ENCODE peak calls at places on chromosomes 5 and 9, in ten cellular contexts. K, U, P, E, V, A, Y, I, C and W are unnamed samples. For H3K4me1 and H3K9me3, the result is how much of the 10 kb centered on the place peaks cover.

GRCh38 chr5:103120607-103121200 is 603 bp downstream of the PPIP5K2 start:
- DNase-seq in U (no peak), I (no peak), K (no peak), A (peak), Y (peak), P (no peak), V (no peak), C (no peak), E (no peak), W (peak)

GRCh38 chr5:55316842-55317241 is 9.1 kb downstream of the MTREX start:
- DNase-seq in P (no peak), A (no peak), I (no peak), Y (no peak), E (no peak), U (no peak), K (no peak), V (no peak), C (no peak), W (no peak)

GRCh38 chr5:73534001-73534547 is 31.4 kb downstream of the ANKRA2 start:
- DNase-seq in V (no peak), E (no peak), I (no peak), A (peak), Y (peak), U (no peak), P (no peak), K (no peak), C (no peak), W (no peak)

GRCh38 chr9:9275656-9276055 is 1337.1 kb downstream of the PTPRD start:
- DNase-seq in Y (no peak), I (no peak), U (no peak), P (no peak), K (no peak), A (no peak), V (no peak), E (no peak), C (no peak), W (no peak)

GRCh38 chr9:13111778-13112177 is 167.7 kb downstream of the MPDZ start:
- DNase-seq in Y (peak), U (no peak), P (no peak), A (no peak), K (no peak), I (no peak), V (no peak), C (no peak), E (no peak), W (no peak)

GRCh38 chr5:110769282-110769681 is 30.5 kb downstream of the SLC25A46 start:
- DNase-seq in P (no peak), E (no peak), K (no peak), V (no peak), A (peak), I (no peak), C (no peak), Y (peak), U (no peak), W (no peak)

GRCh38 chr9:123637596-123637939 is 281.6 kb downstream of the CRB2 start:
- DNase-seq in A (peak), E (no peak), C (no peak), V (no peak), K (no peak), P (no peak), U (no peak), Y (no peak), I (no peak), W (no peak)

GRCh38 chr9:108956098-108956533 is 21.9 kb downstream of the ABITRAM start:
- DNase-seq in P (no peak), E (no peak), K (no peak), A (no peak), V (no peak), Y (no peak), U (no peak), I (no peak), C (no peak), W (no peak)

GRCh38 chr5:134227259-134227658 is 1.4 kb upstream of the PPP2CA start:
- DNase-seq in U (no peak), C (no peak), P (no peak), V (no peak), K (peak), E (no peak), I (no peak), Y (peak), A (peak), W (peak)

GRCh38 chr9:100670719-100671118 is 92.8 kb downstream of the CAVIN4 start:
- DNase-seq in V (no peak), P (no peak), C (no peak), Y (no peak), K (no peak), E (no peak), I (no peak), A (no peak), U (no peak), W (no peak)

GRCh38 chr5:131361677-131362315 is 97.9 kb downstream of the CDC42SE2 start:
- DNase-seq in U (no peak), K (no peak), I (no peak), C (no peak), Y (no peak), A (no peak), V (no peak), P (no peak), E (no peak), W (no peak)
- H3K4me1 ChIP-seq in U (under half), K (half or more), I (under half), C (under half), Y (under half), A (under half), V (under half), P (under half), E (half or more), W (under half)

DNA sequence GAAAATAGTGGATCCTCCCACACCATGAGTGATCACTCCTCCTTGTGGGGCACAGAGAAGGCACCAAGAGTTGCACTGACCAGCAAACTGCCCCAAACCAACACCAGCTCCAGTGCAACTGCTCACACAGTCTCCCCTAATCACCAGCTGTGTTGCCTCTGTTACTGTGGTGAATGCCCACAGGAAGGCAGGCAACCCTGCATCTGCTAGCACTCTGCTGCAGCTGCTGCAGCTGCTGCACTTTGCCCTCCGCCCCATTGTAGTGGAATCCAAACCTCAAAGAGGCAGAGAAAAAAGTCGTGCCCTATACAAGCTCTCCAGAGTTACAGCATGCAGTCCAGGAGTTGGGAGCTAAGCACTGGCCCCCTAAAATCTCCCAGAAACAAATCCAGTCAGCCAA is 339.6 kb downstream of the TRIM36 start:
- DNase-seq in A (no peak), C (no peak), E (peak), U (no peak), P (no peak), I (no peak), Y (no peak), V (no peak), K (no peak), W (no peak)
- H3K9me3 ChIP-seq in A (under half), C (under half), E (under half), U (under half), P (under half), I (under half), Y (under half), V (under half), K (under half), W (under half)

DNA sequence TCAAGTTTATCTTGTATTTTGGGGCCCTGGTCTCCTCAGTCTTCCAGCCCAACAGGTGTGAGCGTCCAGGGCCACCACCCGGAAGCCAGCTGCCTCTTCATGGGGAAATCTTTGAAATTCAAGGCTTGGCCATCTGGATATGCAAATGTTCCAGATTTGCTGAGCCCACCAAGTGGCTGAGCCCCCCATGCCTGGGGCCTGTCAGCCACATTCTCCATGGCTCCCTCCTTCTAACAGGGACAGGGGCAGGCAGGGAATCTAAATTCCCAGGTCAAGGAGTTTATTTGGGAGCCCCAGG is 14.2 kb upstream of the CXXC5 start:
- DNase-seq in K (no peak), I (no peak), Y (no peak), P (no peak), E (peak), A (no peak), U (no peak), V (peak), C (no peak), W (no peak)
- H3K4me1 ChIP-seq in K (under half), I (under half), Y (under half), P (under half), E (half or more), A (under half), U (under half), V (under half), C (under half), W (under half)

GRCh38 chr5:154481584-154482381 is 3.8 kb upstream of the HAND1 start:
- DNase-seq in E (no peak), U (no peak), C (no peak), V (no peak), Y (no peak), I (no peak), A (no peak), K (no peak), P (no peak), W (no peak)
- H3K9me3 ChIP-seq in E (under half), U (under half), C (under half), V (under half), Y (under half), I (under half), A (under half), K (under half), P (under half), W (under half)

GRCh38 chr9:86344818-86345217 is 9.4 kb downstream of the TUT7 start:
- DNase-seq in E (no peak), I (no peak), C (no peak), V (no peak), A (no peak), K (no peak), Y (no peak), U (no peak), P (no peak), W (no peak)
- H3K4me1 ChIP-seq in E (half or more), I (under half), C (under half), V (under half), A (under half), K (half or more), Y (under half), U (under half), P (under half), W (under half)